ENCODE peak calls at places on chromosomes 2 and 18, in ten cellular contexts. W is cardiac muscle cell, E is thoracic aorta, I is GM12865, C is fibroblast of pulmonary artery, G is mammary epithelial cell, U is lower leg skin, O is astrocyte of the spinal cord, L is AG04450, F is tibial artery. R is an unnamed sample.
A peak's percentile ranks its signal among the peaks of the same experiment; 100 is the strongest.

GRCh38 chr2:240959214-240959940 is 39.0 kb upstream of the SNED1 start:
- DNase-seq in W (no peak), E (no peak), I (no peak), C (no peak), G (no peak), U (peak; percentile 80), O (no peak), L (no peak), F (no peak), R (no peak)

GRCh38 chr2:8515390-8515761 is 166.5 kb upstream of the ID2 start:
- DNase-seq in W (no peak), E (no peak), I (peak; percentile 91), C (no peak), G (no peak), U (no peak), O (no peak), L (no peak), F (no peak), R (no peak)

GRCh38 chr2:165016772-165017411 is 61.6 kb upstream of the SLC38A11 start:
- DNase-seq in W (peak; percentile 65), E (no peak), I (peak; percentile 56), C (peak; percentile 54), G (peak; percentile 43), U (no peak), O (peak; percentile 57), L (peak; percentile 15), F (no peak), R (no peak)

GRCh38 chr2:26494891-26495290 is 17.0 kb upstream of the OTOF start:
- DNase-seq in W (no peak), E (no peak), I (no peak), C (no peak), G (no peak), U (no peak), O (no peak), L (no peak), F (no peak), R (no peak)

GRCh38 chr2:100178085-100178788 is 35.8 kb upstream of the AFF3 start:
- DNase-seq in W (peak; percentile 53), E (no peak), I (peak; percentile 73), C (peak; percentile 38), G (peak; percentile 48), U (no peak), O (peak; percentile 51), L (no peak), F (no peak), R (no peak)

GRCh38 chr18:69817335-69817935 is 130.2 kb downstream of the CD226 start:
- DNase-seq in W (no peak), E (no peak), I (peak; percentile 12), C (peak; percentile 79), G (peak; percentile 67), U (no peak), O (peak; percentile 45), L (peak; percentile 95), F (no peak), R (no peak)

GRCh38 chr2:76700894-76701293 is 821.3 kb downstream of the LRRTM4 start:
- DNase-seq in W (no peak), E (no peak), I (no peak), C (no peak), G (no peak), U (no peak), O (no peak), L (no peak), F (no peak), R (no peak)

GRCh38 chr18:62721837-62722795 is 6.8 kb downstream of the PHLPP1 start:
- DNase-seq in W (no peak), E (no peak), I (no peak), C (no peak), G (no peak), U (no peak), O (peak; percentile 52), L (no peak), F (no peak), R (no peak)

GRCh38 chr2:65204461-65205230 is 23.0 kb upstream of the ACTR2 start:
- DNase-seq in W (peak; percentile 7), E (no peak), I (peak; percentile 28), C (no peak), G (no peak), U (no peak), O (peak; percentile 8), L (no peak), F (no peak), R (no peak)

GRCh38 chr2:96095116-96095636 is 21.2 kb downstream of the ADRA2B start:
- DNase-seq in W (no peak), E (no peak), I (no peak), C (no peak), G (no peak), U (peak; percentile 77), O (no peak), L (no peak), F (no peak), R (no peak)

GRCh38 chr2:176126929-176127768 is 2.4 kb upstream of the HOXD8 start:
- DNase-seq in W (peak; percentile 82), E (no peak), I (peak; percentile 61), C (peak; percentile 75), G (no peak), U (peak; percentile 95), O (peak; percentile 65), L (peak; percentile 29), F (no peak), R (peak; percentile 55)

GRCh38 chr2:151766421-151767153 is 32.3 kb upstream of the NEB start:
- DNase-seq in W (no peak), E (no peak), I (peak; percentile 58), C (peak; percentile 11), G (no peak), U (no peak), O (no peak), L (no peak), F (no peak), R (no peak)

GRCh38 chr2:236167297-236168109 is 683 bp downstream of the GBX2 start:
- DNase-seq in W (peak; percentile 68), E (no peak), I (no peak), C (peak; percentile 59), G (peak; percentile 58), U (peak; percentile 62), O (peak; percentile 55), L (no peak), F (no peak), R (no peak)

GRCh38 chr2:26184555-26185303 is 11.8 kb downstream of the GAREM2 start:
- DNase-seq in W (peak; percentile 80), E (no peak), I (peak; percentile 86), C (peak; percentile 87), G (peak; percentile 56), U (peak; percentile 94), O (peak; percentile 51), L (peak; percentile 45), F (peak; percentile 82), R (peak; percentile 74)

GRCh38 chr18:366466-367053 is 98.7 kb upstream of the THOC1 start:
- DNase-seq in W (no peak), E (no peak), I (no peak), C (no peak), G (no peak), U (no peak), O (no peak), L (no peak), F (no peak), R (no peak)

GRCh38 chr2:64204006-64204632 is 59.9 kb upstream of the PELI1 start:
- DNase-seq in W (no peak), E (no peak), I (peak; percentile 92), C (peak; percentile 64), G (peak; percentile 90), U (no peak), O (no peak), L (no peak), F (no peak), R (no peak)

DNA sequence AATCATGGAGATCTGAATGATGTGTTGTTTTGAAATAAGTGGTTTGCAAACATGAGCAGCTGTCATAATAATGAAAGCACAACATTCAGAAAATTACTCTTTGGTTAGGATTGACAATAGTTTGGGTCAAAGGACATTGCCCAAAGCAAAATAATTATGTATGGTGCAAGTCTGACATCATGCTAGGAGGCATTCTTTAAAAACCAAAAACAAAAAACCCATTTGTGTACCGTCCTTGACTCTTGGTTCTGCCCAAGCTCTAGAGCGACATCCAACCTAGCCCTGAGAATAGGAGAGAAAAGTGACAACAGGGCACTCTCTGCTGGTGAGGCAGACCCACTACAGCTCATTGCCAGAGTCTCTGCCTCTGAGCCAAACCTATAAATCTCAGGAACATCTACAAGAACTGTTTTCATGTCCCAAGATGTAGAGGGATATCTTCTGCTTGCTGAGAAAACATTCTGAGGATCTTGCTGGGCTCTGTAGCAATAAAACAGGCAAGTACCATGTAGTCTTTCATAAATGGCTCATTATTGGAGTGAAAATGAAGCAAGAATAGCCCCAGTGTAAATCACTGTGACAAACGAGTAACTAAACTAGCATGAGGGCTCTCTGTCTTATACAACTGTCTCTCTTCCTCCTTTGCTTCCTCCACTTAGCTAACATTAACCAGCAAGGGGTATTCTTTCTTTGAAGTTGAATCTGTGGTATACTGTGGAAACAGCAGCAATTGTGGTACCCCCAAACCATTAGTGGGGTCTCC is 266.8 kb upstream of the CXCR4 start:
- DNase-seq in W (peak; percentile 56), E (no peak), I (peak; percentile 73), C (peak; percentile 47), G (peak; percentile 40), U (no peak), O (peak; percentile 9), L (no peak), F (no peak), R (no peak)
- TF ChIP-seq CTCF in W (peak; percentile 49), E (no peak), I (peak; percentile 76), C (peak; percentile 54), G (peak; percentile 64), U (no peak), O (peak; percentile 54), L (peak; percentile 30), F (peak; percentile 22), R (peak; percentile 50)

GRCh38 chr2:226985227-226985946 is 149.5 kb downstream of the RHBDD1 start:
- DNase-seq in W (peak; percentile 65), E (no peak), I (peak; percentile 54), C (peak; percentile 88), G (peak; percentile 34), U (no peak), O (peak; percentile 80), L (peak; percentile 66), F (no peak), R (no peak)
- H3K4me3 ChIP-seq in W (no peak overlapping the region), E (no peak overlapping the region), I (no peak overlapping the region), C (no peak overlapping the region), G (no peak overlapping the region), U (no peak overlapping the region), O (no peak overlapping the region), L (no peak overlapping the region), F (no peak overlapping the region), R (no peak overlapping the region)

DNA sequence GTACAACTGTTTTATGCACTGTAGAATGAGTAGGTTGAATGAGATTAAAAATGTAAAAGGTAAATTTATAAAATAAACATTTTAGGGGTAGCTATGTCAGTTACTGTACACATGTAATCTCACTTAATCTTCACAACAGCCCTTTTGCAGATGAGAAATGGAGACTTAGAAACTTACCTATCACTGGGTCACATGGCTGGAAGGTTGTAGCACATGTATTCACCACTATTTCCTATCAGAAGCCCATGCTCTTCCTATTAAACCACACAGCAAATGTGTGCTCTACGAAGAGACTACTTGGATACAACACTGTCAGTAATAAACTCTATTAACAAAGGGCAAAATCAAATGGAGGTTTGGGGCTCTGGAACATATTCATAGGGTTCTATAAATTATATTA is 60.5 kb downstream of the VWC2L start:
- DNase-seq in W (no peak), E (no peak), I (no peak), C (no peak), G (no peak), U (no peak), O (no peak), L (no peak), F (no peak), R (no peak)
- TF ChIP-seq CTCF in W (no peak), E (no peak), I (no peak), C (no peak), G (no peak), U (no peak), O (no peak), L (no peak), F (no peak), R (no peak)

GRCh38 chr18:48781990-48782368 is 168.8 kb downstream of the SMAD7 start:
- DNase-seq in W (no peak), E (no peak), I (no peak), C (no peak), G (no peak), U (no peak), O (no peak), L (no peak), F (no peak), R (no peak)
- H3K4me3 ChIP-seq in W (no peak overlapping the region), E (peak overlapping the region; percentile 57), I (no peak overlapping the region), C (no peak overlapping the region), G (no peak overlapping the region), U (no peak overlapping the region), O (no peak overlapping the region), L (no peak overlapping the region), F (peak overlapping the region; percentile 8), R (no peak overlapping the region)

R was measured in lung.